ENCODE peak calls at places on chromosomes 12 and 14, in nine cellular contexts. One of them, this sample, is unnamed.

GRCh38 chr12:6363330-6364036 is 11.9 kb downstream of the SCNN1A start:
- DNase-seq in stomach: peak
- DNase-seq in breast epithelium: no peak
- DNase-seq in GM12891: peak
- DNase-seq in HCT116: no peak
- DNase-seq in prostate gland: peak
- DNase-seq in SK-N-SH: peak
- DNase-seq in transverse colon: peak
- DNase-seq in upper lobe of left lung: peak
- DNase-seq in this sample: peak

GRCh38 chr14:25945746-25946145 is 652.1 kb downstream of the NOVA1 start:
- DNase-seq in stomach: no peak
- DNase-seq in breast epithelium: no peak
- DNase-seq in GM12891: no peak
- DNase-seq in HCT116: no peak
- DNase-seq in prostate gland: no peak
- DNase-seq in SK-N-SH: no peak
- DNase-seq in transverse colon: no peak
- DNase-seq in upper lobe of left lung: no peak
- DNase-seq in this sample: no peak

GRCh38 chr14:67674139-67674479 is 323 bp downstream of the VTI1B start:
- DNase-seq in stomach: peak
- DNase-seq in breast epithelium: peak
- DNase-seq in GM12891: peak
- DNase-seq in HCT116: peak
- DNase-seq in prostate gland: peak
- DNase-seq in SK-N-SH: peak
- DNase-seq in transverse colon: peak
- DNase-seq in upper lobe of left lung: no peak
- DNase-seq in this sample: peak

GRCh38 chr12:1830981-1831930 is 10.9 kb downstream of the LRTM2 start:
- DNase-seq in stomach: peak
- DNase-seq in breast epithelium: peak
- DNase-seq in GM12891: peak
- DNase-seq in HCT116: no peak
- DNase-seq in prostate gland: peak
- DNase-seq in SK-N-SH: peak
- DNase-seq in transverse colon: peak
- DNase-seq in upper lobe of left lung: peak
- DNase-seq in this sample: peak

GRCh38 chr14:36556811-36557433 is 25.5 kb downstream of the NKX2-8 start:
- DNase-seq in stomach: no peak
- DNase-seq in breast epithelium: no peak
- DNase-seq in GM12891: peak
- DNase-seq in HCT116: peak
- DNase-seq in prostate gland: no peak
- DNase-seq in SK-N-SH: peak
- DNase-seq in transverse colon: no peak
- DNase-seq in upper lobe of left lung: no peak
- DNase-seq in this sample: no peak

GRCh38 chr12:23303821-23304220 is 645.6 kb downstream of the SOX5 start:
- DNase-seq in stomach: no peak
- DNase-seq in breast epithelium: no peak
- DNase-seq in GM12891: no peak
- DNase-seq in HCT116: no peak
- DNase-seq in prostate gland: no peak
- DNase-seq in SK-N-SH: no peak
- DNase-seq in transverse colon: no peak
- DNase-seq in upper lobe of left lung: no peak
- DNase-seq in this sample: no peak

GRCh38 chr12:2769866-2770533 is 24.8 kb upstream of the FKBP4 start:
- DNase-seq in stomach: no peak
- DNase-seq in breast epithelium: no peak
- DNase-seq in GM12891: no peak
- DNase-seq in HCT116: no peak
- DNase-seq in prostate gland: no peak
- DNase-seq in SK-N-SH: no peak
- DNase-seq in transverse colon: peak
- DNase-seq in upper lobe of left lung: peak
- DNase-seq in this sample: no peak

GRCh38 chr12:93660996-93661395 is 16.2 kb upstream of the CRADD start:
- DNase-seq in stomach: no peak
- DNase-seq in breast epithelium: no peak
- DNase-seq in GM12891: no peak
- DNase-seq in HCT116: no peak
- DNase-seq in prostate gland: no peak
- DNase-seq in SK-N-SH: no peak
- DNase-seq in transverse colon: no peak
- DNase-seq in upper lobe of left lung: no peak
- DNase-seq in this sample: no peak

GRCh38 chr12:109596418-109597244 is 23.0 kb downstream of the MVK start:
- DNase-seq in stomach: no peak
- DNase-seq in breast epithelium: no peak
- DNase-seq in GM12891: no peak
- DNase-seq in HCT116: no peak
- DNase-seq in prostate gland: no peak
- DNase-seq in SK-N-SH: no peak
- DNase-seq in transverse colon: no peak
- DNase-seq in upper lobe of left lung: no peak
- DNase-seq in this sample: no peak

GRCh38 chr12:110317921-110318320 is 36.9 kb downstream of the ATP2A2 start:
- DNase-seq in stomach: no peak
- DNase-seq in breast epithelium: no peak
- DNase-seq in GM12891: no peak
- DNase-seq in HCT116: no peak
- DNase-seq in prostate gland: no peak
- DNase-seq in SK-N-SH: no peak
- DNase-seq in transverse colon: no peak
- DNase-seq in upper lobe of left lung: no peak
- DNase-seq in this sample: no peak

GRCh38 chr12:67798763-67799162 is 150.2 kb downstream of the DYRK2 start:
- DNase-seq in stomach: no peak
- DNase-seq in breast epithelium: no peak
- DNase-seq in GM12891: no peak
- DNase-seq in HCT116: no peak
- DNase-seq in prostate gland: no peak
- DNase-seq in SK-N-SH: no peak
- DNase-seq in transverse colon: no peak
- DNase-seq in upper lobe of left lung: no peak
- DNase-seq in this sample: no peak

GRCh38 chr14:55077691-55078151 is 26.3 kb downstream of the MAPK1IP1L start:
- DNase-seq in stomach: peak
- DNase-seq in breast epithelium: peak
- DNase-seq in GM12891: no peak
- DNase-seq in HCT116: peak
- DNase-seq in prostate gland: no peak
- DNase-seq in SK-N-SH: no peak
- DNase-seq in transverse colon: peak
- DNase-seq in upper lobe of left lung: no peak
- DNase-seq in this sample: no peak

GRCh38 chr14:63174760-63175191 is 29.5 kb upstream of the RHOJ start:
- DNase-seq in stomach: no peak
- DNase-seq in breast epithelium: no peak
- DNase-seq in GM12891: no peak
- DNase-seq in HCT116: peak
- DNase-seq in prostate gland: peak
- DNase-seq in SK-N-SH: peak
- DNase-seq in transverse colon: no peak
- DNase-seq in upper lobe of left lung: no peak
- DNase-seq in this sample: no peak

GRCh38 chr14:60656755-60657608 is 7.7 kb upstream of the SIX1 start:
- DNase-seq in stomach: peak
- DNase-seq in breast epithelium: no peak
- DNase-seq in GM12891: peak
- DNase-seq in HCT116: no peak
- DNase-seq in prostate gland: peak
- DNase-seq in SK-N-SH: peak
- DNase-seq in transverse colon: peak
- DNase-seq in upper lobe of left lung: peak
- DNase-seq in this sample: no peak

GRCh38 chr12:14950982-14951746 is 10.2 kb downstream of the ARHGDIB start:
- DNase-seq in stomach: no peak
- DNase-seq in breast epithelium: no peak
- DNase-seq in GM12891: no peak
- DNase-seq in HCT116: peak
- DNase-seq in prostate gland: no peak
- DNase-seq in SK-N-SH: no peak
- DNase-seq in transverse colon: peak
- DNase-seq in upper lobe of left lung: no peak
- DNase-seq in this sample: no peak

GRCh38 chr12:14949631-14950030 is 11.3 kb upstream of the ERP27 start:
- DNase-seq in stomach: no peak
- DNase-seq in breast epithelium: no peak
- DNase-seq in GM12891: no peak
- DNase-seq in HCT116: no peak
- DNase-seq in prostate gland: no peak
- DNase-seq in SK-N-SH: no peak
- DNase-seq in transverse colon: no peak
- DNase-seq in upper lobe of left lung: no peak
- DNase-seq in this sample: no peak

GRCh38 chr12:14948672-14949071 is 10.3 kb upstream of the ERP27 start:
- DNase-seq in stomach: no peak
- DNase-seq in breast epithelium: no peak
- DNase-seq in GM12891: peak
- DNase-seq in HCT116: no peak
- DNase-seq in prostate gland: no peak
- DNase-seq in SK-N-SH: no peak
- DNase-seq in transverse colon: peak
- DNase-seq in upper lobe of left lung: no peak
- DNase-seq in this sample: no peak

GRCh38 chr12:14952295-14952995 is 9.0 kb downstream of the ARHGDIB start:
- DNase-seq in stomach: no peak
- DNase-seq in breast epithelium: peak
- DNase-seq in GM12891: no peak
- DNase-seq in HCT116: peak
- DNase-seq in prostate gland: no peak
- DNase-seq in SK-N-SH: no peak
- DNase-seq in transverse colon: peak
- DNase-seq in upper lobe of left lung: no peak
- DNase-seq in this sample: no peak

GRCh38 chr12:14950421-14950820 is 11.0 kb downstream of the ARHGDIB start:
- DNase-seq in stomach: no peak
- DNase-seq in breast epithelium: no peak
- DNase-seq in GM12891: no peak
- DNase-seq in HCT116: no peak
- DNase-seq in prostate gland: no peak
- DNase-seq in SK-N-SH: no peak
- DNase-seq in transverse colon: no peak
- DNase-seq in upper lobe of left lung: no peak
- DNase-seq in this sample: no peak
- TF ChIP-seq POLR2AphosphoS5 in stomach: no peak
- TF ChIP-seq POLR2AphosphoS5 in breast epithelium: no peak
- TF ChIP-seq POLR2AphosphoS5 in GM12891: no peak
- TF ChIP-seq POLR2AphosphoS5 in HCT116: no peak
- TF ChIP-seq POLR2AphosphoS5 in prostate gland: no peak
- TF ChIP-seq POLR2AphosphoS5 in SK-N-SH: no peak
- TF ChIP-seq POLR2AphosphoS5 in transverse colon: no peak
- TF ChIP-seq POLR2AphosphoS5 in upper lobe of left lung: no peak
- TF ChIP-seq POLR2AphosphoS5 in this sample: no peak

DNA sequence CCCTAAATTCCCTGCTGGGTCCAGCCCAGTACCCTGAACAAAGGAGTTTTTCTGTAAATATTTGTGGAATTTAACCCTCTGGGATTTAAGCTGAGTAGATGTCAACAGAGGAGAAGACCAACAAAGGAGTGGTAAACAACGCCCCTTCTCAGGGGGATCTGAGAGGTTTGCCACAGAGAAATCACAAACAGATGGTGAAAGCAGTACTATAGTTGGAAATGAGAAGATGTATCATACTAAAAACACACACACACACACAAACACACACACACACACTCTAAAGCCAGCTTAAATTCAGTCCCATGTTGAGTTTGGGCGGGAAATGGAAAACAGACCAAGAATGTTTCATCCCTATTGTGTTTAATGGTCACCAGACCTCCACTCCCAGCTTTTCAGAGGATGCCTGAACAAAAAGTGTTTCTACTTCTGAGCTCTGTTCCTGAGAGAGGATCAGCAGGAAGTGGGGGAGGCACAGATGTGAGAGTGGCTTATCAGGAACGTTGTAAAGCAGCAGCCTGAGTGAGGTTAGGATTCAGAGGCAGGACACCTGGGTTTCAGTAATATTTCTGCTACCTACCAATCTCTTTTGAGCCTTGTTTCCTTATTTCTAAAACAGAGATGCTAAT is 3.2 kb downstream of the BIN2 start:
- DNase-seq in stomach: no peak
- DNase-seq in breast epithelium: no peak
- DNase-seq in GM12891: no peak
- DNase-seq in HCT116: no peak
- DNase-seq in prostate gland: no peak
- DNase-seq in SK-N-SH: peak
- DNase-seq in transverse colon: peak
- DNase-seq in upper lobe of left lung: no peak
- DNase-seq in this sample: no peak
- TF ChIP-seq POLR2AphosphoS5 in stomach: no peak
- TF ChIP-seq POLR2AphosphoS5 in breast epithelium: no peak
- TF ChIP-seq POLR2AphosphoS5 in GM12891: no peak
- TF ChIP-seq POLR2AphosphoS5 in HCT116: no peak
- TF ChIP-seq POLR2AphosphoS5 in prostate gland: no peak
- TF ChIP-seq POLR2AphosphoS5 in SK-N-SH: no peak
- TF ChIP-seq POLR2AphosphoS5 in transverse colon: no peak
- TF ChIP-seq POLR2AphosphoS5 in upper lobe of left lung: no peak
- TF ChIP-seq POLR2AphosphoS5 in this sample: no peak

DNA sequence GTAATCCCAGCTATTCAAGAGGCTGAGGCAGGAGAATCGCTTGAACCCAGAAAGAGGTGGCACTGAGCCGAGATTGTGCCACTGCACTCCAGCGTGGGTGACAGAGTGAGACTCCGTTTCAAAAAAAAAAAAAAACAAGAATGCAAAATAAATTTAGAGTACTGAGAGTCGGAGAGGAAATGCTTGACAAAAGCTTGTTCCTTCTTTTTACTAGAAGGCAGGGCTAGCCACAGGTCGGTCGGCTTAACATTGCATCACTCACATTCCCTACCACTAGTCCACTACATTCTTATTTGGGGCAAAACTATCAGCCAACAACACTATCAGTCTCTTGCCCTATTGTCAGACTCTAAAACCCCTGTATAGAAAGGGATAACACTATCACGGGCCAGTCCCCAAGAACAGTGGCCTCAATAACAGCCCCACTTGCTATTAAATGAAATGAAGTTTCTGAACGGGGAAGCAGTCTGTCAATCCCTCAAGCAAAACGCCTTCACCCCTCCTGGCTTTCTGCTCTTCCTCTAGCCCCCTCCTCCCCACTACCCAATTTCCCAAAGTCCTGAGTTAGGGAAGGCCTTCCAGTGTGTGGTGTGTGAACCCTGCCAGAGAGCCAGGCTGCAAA is 1.0 kb downstream of the RNF41 start:
- DNase-seq in stomach: no peak
- DNase-seq in breast epithelium: no peak
- DNase-seq in GM12891: no peak
- DNase-seq in HCT116: no peak
- DNase-seq in prostate gland: no peak
- DNase-seq in SK-N-SH: no peak
- DNase-seq in transverse colon: no peak
- DNase-seq in upper lobe of left lung: no peak
- DNase-seq in this sample: no peak
- TF ChIP-seq POLR2AphosphoS5 in stomach: no peak
- TF ChIP-seq POLR2AphosphoS5 in breast epithelium: no peak
- TF ChIP-seq POLR2AphosphoS5 in GM12891: no peak
- TF ChIP-seq POLR2AphosphoS5 in HCT116: no peak
- TF ChIP-seq POLR2AphosphoS5 in prostate gland: peak
- TF ChIP-seq POLR2AphosphoS5 in SK-N-SH: peak
- TF ChIP-seq POLR2AphosphoS5 in transverse colon: no peak
- TF ChIP-seq POLR2AphosphoS5 in upper lobe of left lung: no peak
- TF ChIP-seq POLR2AphosphoS5 in this sample: no peak

GRCh38 chr14:59358105-59358504 is 107.1 kb downstream of the GPR135 start:
- DNase-seq in stomach: no peak
- DNase-seq in breast epithelium: no peak
- DNase-seq in GM12891: no peak
- DNase-seq in HCT116: peak
- DNase-seq in prostate gland: no peak
- DNase-seq in SK-N-SH: peak
- DNase-seq in transverse colon: no peak
- DNase-seq in upper lobe of left lung: no peak
- DNase-seq in this sample: peak
- TF ChIP-seq POLR2AphosphoS5 in stomach: peak
- TF ChIP-seq POLR2AphosphoS5 in breast epithelium: no peak
- TF ChIP-seq POLR2AphosphoS5 in GM12891: no peak
- TF ChIP-seq POLR2AphosphoS5 in HCT116: no peak
- TF ChIP-seq POLR2AphosphoS5 in prostate gland: peak
- TF ChIP-seq POLR2AphosphoS5 in SK-N-SH: peak
- TF ChIP-seq POLR2AphosphoS5 in transverse colon: no peak
- TF ChIP-seq POLR2AphosphoS5 in upper lobe of left lung: peak
- TF ChIP-seq POLR2AphosphoS5 in this sample: peak